ENCODE peak calls at places on chromosomes 7 and 10, in five cellular contexts. One of them, this sample, is unnamed.

GRCh38 chr10:4131407-4132215 is 346.6 kb upstream of the KLF6 start:
- DNase-seq in SK-N-SH: no peak
- DNase-seq in MM.1S: peak
- DNase-seq in OCI-LY7: peak
- DNase-seq in HCT116: no peak
- DNase-seq in this sample: peak

GRCh38 chr7:123415625-123416024 is 118.8 kb downstream of the IQUB start:
- DNase-seq in OCI-LY7: no peak
- DNase-seq in MM.1S: no peak
- DNase-seq in HCT116: no peak
- DNase-seq in SK-N-SH: no peak
- DNase-seq in this sample: no peak

GRCh38 chr7:106018566-106019338 is 55.7 kb downstream of the CDHR3 start:
- DNase-seq in HCT116: no peak
- DNase-seq in SK-N-SH: no peak
- DNase-seq in OCI-LY7: no peak
- DNase-seq in MM.1S: no peak
- DNase-seq in this sample: no peak

GRCh38 chr7:127844165-127844564 is 187.1 kb downstream of the LRRC4 start:
- DNase-seq in HCT116: no peak
- DNase-seq in OCI-LY7: no peak
- DNase-seq in SK-N-SH: no peak
- DNase-seq in MM.1S: no peak
- DNase-seq in this sample: no peak

GRCh38 chr7:118754608-118755007 is 530.1 kb downstream of the ANKRD7 start:
- DNase-seq in OCI-LY7: no peak
- DNase-seq in SK-N-SH: no peak
- DNase-seq in HCT116: no peak
- DNase-seq in MM.1S: no peak
- DNase-seq in this sample: no peak

GRCh38 chr7:157129907-157130460 is 8.7 kb upstream of the UBE3C start:
- DNase-seq in SK-N-SH: no peak
- DNase-seq in MM.1S: no peak
- DNase-seq in OCI-LY7: no peak
- DNase-seq in HCT116: no peak
- DNase-seq in this sample: no peak

GRCh38 chr7:49294611-49295010 is 370.3 kb downstream of the CDC14C start:
- DNase-seq in MM.1S: no peak
- DNase-seq in SK-N-SH: no peak
- DNase-seq in OCI-LY7: no peak
- DNase-seq in HCT116: no peak
- DNase-seq in this sample: peak

GRCh38 chr7:76071316-76072242 is 23.7 kb downstream of the MDH2 start:
- DNase-seq in SK-N-SH: peak
- DNase-seq in MM.1S: no peak
- DNase-seq in OCI-LY7: no peak
- DNase-seq in HCT116: no peak
- DNase-seq in this sample: no peak

GRCh38 chr10:68871105-68871711 is 29.9 kb upstream of the DDX50 start:
- DNase-seq in MM.1S: no peak
- DNase-seq in SK-N-SH: no peak
- DNase-seq in OCI-LY7: no peak
- DNase-seq in HCT116: no peak
- DNase-seq in this sample: peak

GRCh38 chr10:24174014-24174413 is 34.9 kb upstream of the KIAA1217 start:
- DNase-seq in OCI-LY7: no peak
- DNase-seq in MM.1S: no peak
- DNase-seq in SK-N-SH: no peak
- DNase-seq in HCT116: no peak
- DNase-seq in this sample: no peak

GRCh38 chr7:107118109-107118900 is 50.5 kb upstream of the HBP1 start:
- DNase-seq in HCT116: no peak
- DNase-seq in OCI-LY7: no peak
- DNase-seq in MM.1S: no peak
- DNase-seq in SK-N-SH: no peak
- DNase-seq in this sample: peak

GRCh38 chr10:128345331-128345730 is 219.1 kb upstream of the MKI67 start:
- DNase-seq in OCI-LY7: no peak
- DNase-seq in MM.1S: no peak
- DNase-seq in HCT116: no peak
- DNase-seq in SK-N-SH: no peak
- DNase-seq in this sample: no peak

GRCh38 chr7:133570321-133570720 is 317.4 kb downstream of the EXOC4 start:
- DNase-seq in SK-N-SH: no peak
- DNase-seq in HCT116: no peak
- DNase-seq in MM.1S: no peak
- DNase-seq in OCI-LY7: no peak
- DNase-seq in this sample: no peak

GRCh38 chr10:50063100-50063499 is 4.7 kb upstream of the WASHC2A start:
- DNase-seq in MM.1S: no peak
- DNase-seq in SK-N-SH: peak
- DNase-seq in HCT116: no peak
- DNase-seq in OCI-LY7: no peak
- DNase-seq in this sample: no peak

GRCh38 chr7:92629779-92630178 is 39.6 kb upstream of the FAM133B start:
- DNase-seq in HCT116: no peak
- DNase-seq in SK-N-SH: no peak
- DNase-seq in OCI-LY7: no peak
- DNase-seq in MM.1S: no peak
- DNase-seq in this sample: no peak

GRCh38 chr7:55185941-55186609 is 167.3 kb downstream of the EGFR start:
- DNase-seq in HCT116: peak
- DNase-seq in OCI-LY7: no peak
- DNase-seq in MM.1S: no peak
- DNase-seq in SK-N-SH: no peak
- DNase-seq in this sample: peak

GRCh38 chr7:141648276-141649114 is 53.5 kb downstream of the DENND11 start:
- DNase-seq in OCI-LY7: no peak
- DNase-seq in HCT116: no peak
- DNase-seq in MM.1S: no peak
- DNase-seq in SK-N-SH: no peak
- DNase-seq in this sample: no peak

GRCh38 chr7:98049034-98049433 is 57.6 kb upstream of the LMTK2 start:
- DNase-seq in OCI-LY7: no peak
- DNase-seq in HCT116: no peak
- DNase-seq in MM.1S: no peak
- DNase-seq in SK-N-SH: no peak
- DNase-seq in this sample: no peak

GRCh38 chr10:105879396-105879795 is 1238.3 kb downstream of the SORCS3 start:
- DNase-seq in MM.1S: no peak
- DNase-seq in HCT116: no peak
- DNase-seq in SK-N-SH: no peak
- DNase-seq in OCI-LY7: no peak
- DNase-seq in this sample: no peak

GRCh38 chr7:74417419-74417971 is 36.2 kb upstream of the GTF2IRD1 start:
- DNase-seq in MM.1S: peak
- DNase-seq in OCI-LY7: peak
- DNase-seq in SK-N-SH: peak
- DNase-seq in HCT116: peak
- DNase-seq in this sample: peak

GRCh38 chr10:97515260-97515978 is 16.7 kb downstream of the UBTD1 start:
- DNase-seq in HCT116: no peak
- DNase-seq in MM.1S: no peak
- DNase-seq in SK-N-SH: no peak
- DNase-seq in OCI-LY7: no peak
- DNase-seq in this sample: no peak

GRCh38 chr7:39379416-39379815 is 186.8 kb upstream of the YAE1 start:
- DNase-seq in OCI-LY7: no peak
- DNase-seq in HCT116: no peak
- DNase-seq in SK-N-SH: no peak
- DNase-seq in MM.1S: no peak
- DNase-seq in this sample: no peak

GRCh38 chr10:63713191-63714144 is 192.3 kb downstream of the REEP3 start:
- DNase-seq in MM.1S: no peak
- DNase-seq in SK-N-SH: peak
- DNase-seq in OCI-LY7: no peak
- DNase-seq in HCT116: no peak
- DNase-seq in this sample: peak

GRCh38 chr10:77834943-77835668 is 91.4 kb downstream of the DLG5 start:
- DNase-seq in SK-N-SH: no peak
- DNase-seq in HCT116: no peak
- DNase-seq in OCI-LY7: no peak
- DNase-seq in MM.1S: no peak
- DNase-seq in this sample: no peak

GRCh38 chr7:158910254-158911053 is 54.1 kb downstream of the DYNC2I1 start:
- DNase-seq in MM.1S: no peak
- DNase-seq in OCI-LY7: no peak
- DNase-seq in HCT116: no peak
- DNase-seq in SK-N-SH: no peak
- DNase-seq in this sample: no peak

GRCh38 chr7:35571596-35572240 is 123.2 kb downstream of the HERPUD2 start:
- DNase-seq in HCT116: no peak
- DNase-seq in MM.1S: no peak
- DNase-seq in OCI-LY7: no peak
- DNase-seq in SK-N-SH: no peak
- DNase-seq in this sample: no peak

GRCh38 chr10:21257919-21258318 is 267.6 kb downstream of the SKIDA1 start:
- DNase-seq in MM.1S: no peak
- DNase-seq in HCT116: no peak
- DNase-seq in OCI-LY7: no peak
- DNase-seq in SK-N-SH: no peak
- DNase-seq in this sample: peak

GRCh38 chr7:23347007-23347681 is 48.0 kb downstream of the MALSU1 start:
- DNase-seq in OCI-LY7: no peak
- DNase-seq in SK-N-SH: no peak
- DNase-seq in MM.1S: no peak
- DNase-seq in HCT116: no peak
- DNase-seq in this sample: peak

GRCh38 chr7:7858559-7858958 is 110.0 kb upstream of the GLCCI1 start:
- DNase-seq in SK-N-SH: no peak
- DNase-seq in OCI-LY7: no peak
- DNase-seq in MM.1S: no peak
- DNase-seq in HCT116: no peak
- DNase-seq in this sample: no peak

GRCh38 chr7:65269150-65269856 is 104.4 kb upstream of the ZNF92 start:
- DNase-seq in OCI-LY7: peak
- DNase-seq in HCT116: peak
- DNase-seq in SK-N-SH: peak
- DNase-seq in MM.1S: peak
- DNase-seq in this sample: peak

GRCh38 chr10:5529702-5530411 is 5.1 kb downstream of the CALML3 start:
- DNase-seq in OCI-LY7: no peak
- DNase-seq in SK-N-SH: no peak
- DNase-seq in HCT116: no peak
- DNase-seq in MM.1S: no peak
- DNase-seq in this sample: no peak

GRCh38 chr10:69218831-69219230 is 1.3 kb upstream of the HKDC1 start:
- DNase-seq in HCT116: no peak
- DNase-seq in MM.1S: no peak
- DNase-seq in OCI-LY7: no peak
- DNase-seq in SK-N-SH: no peak
- DNase-seq in this sample: peak

GRCh38 chr10:78361031-78361430 is 327.4 kb downstream of the RPS24 start:
- DNase-seq in SK-N-SH: no peak
- DNase-seq in HCT116: no peak
- DNase-seq in OCI-LY7: no peak
- DNase-seq in MM.1S: no peak
- DNase-seq in this sample: no peak

GRCh38 chr10:33381897-33382578 is 47.6 kb upstream of the NRP1 start:
- DNase-seq in OCI-LY7: no peak
- DNase-seq in MM.1S: no peak
- DNase-seq in HCT116: no peak
- DNase-seq in SK-N-SH: peak
- DNase-seq in this sample: peak

GRCh38 chr10:124746992-124747391 is 2.8 kb upstream of the FAM53B start:
- DNase-seq in HCT116: no peak
- DNase-seq in SK-N-SH: no peak
- DNase-seq in OCI-LY7: no peak
- DNase-seq in MM.1S: no peak
- DNase-seq in this sample: no peak

GRCh38 chr10:124744688-124745055 is 494 bp upstream of the FAM53B start:
- DNase-seq in HCT116: peak
- DNase-seq in OCI-LY7: no peak
- DNase-seq in MM.1S: no peak
- DNase-seq in SK-N-SH: no peak
- DNase-seq in this sample: peak

GRCh38 chr10:124745678-124746077 is 1.5 kb upstream of the FAM53B start:
- DNase-seq in HCT116: peak
- DNase-seq in MM.1S: peak
- DNase-seq in OCI-LY7: peak
- DNase-seq in SK-N-SH: peak
- DNase-seq in this sample: peak

GRCh38 chr10:124744047-124744687 is at the start of gene FAM53B:
- DNase-seq in OCI-LY7: peak
- DNase-seq in SK-N-SH: peak
- DNase-seq in MM.1S: peak
- DNase-seq in HCT116: peak
- DNase-seq in this sample: peak

GRCh38 chr10:124745257-124745656 is 1.1 kb upstream of the FAM53B start:
- DNase-seq in OCI-LY7: no peak
- DNase-seq in MM.1S: no peak
- DNase-seq in HCT116: no peak
- DNase-seq in SK-N-SH: no peak
- DNase-seq in this sample: no peak
- H3K27ac ChIP-seq in OCI-LY7: peak
- H3K27ac ChIP-seq in MM.1S: no peak
- H3K27ac ChIP-seq in HCT116: peak
- H3K27ac ChIP-seq in SK-N-SH: peak
- H3K27ac ChIP-seq in this sample: peak

GRCh38 chr10:10317151-10317550 is 700.5 kb upstream of the CELF2 start:
- DNase-seq in SK-N-SH: no peak
- DNase-seq in OCI-LY7: no peak
- DNase-seq in MM.1S: no peak
- DNase-seq in HCT116: no peak
- DNase-seq in this sample: peak

GRCh38 chr10:10307551-10307950 is 710.1 kb upstream of the CELF2 start:
- DNase-seq in HCT116: no peak
- DNase-seq in OCI-LY7: no peak
- DNase-seq in SK-N-SH: no peak
- DNase-seq in MM.1S: no peak
- DNase-seq in this sample: no peak

GRCh38 chr10:10311966-10312365 is 705.7 kb upstream of the CELF2 start:
- DNase-seq in MM.1S: no peak
- DNase-seq in HCT116: no peak
- DNase-seq in SK-N-SH: no peak
- DNase-seq in OCI-LY7: no peak
- DNase-seq in this sample: no peak

GRCh38 chr10:10315989-10316388 is 701.7 kb upstream of the CELF2 start:
- DNase-seq in HCT116: no peak
- DNase-seq in SK-N-SH: no peak
- DNase-seq in OCI-LY7: no peak
- DNase-seq in MM.1S: no peak
- DNase-seq in this sample: no peak

GRCh38 chr10:10313099-10313875 is 704.4 kb upstream of the CELF2 start:
- DNase-seq in MM.1S: no peak
- DNase-seq in OCI-LY7: no peak
- DNase-seq in HCT116: no peak
- DNase-seq in SK-N-SH: no peak
- DNase-seq in this sample: no peak
- TF ChIP-seq EZH2phosphoT487 in MM.1S: no peak
- TF ChIP-seq EZH2phosphoT487 in OCI-LY7: no peak
- TF ChIP-seq EZH2phosphoT487 in HCT116: no peak
- TF ChIP-seq EZH2phosphoT487 in SK-N-SH: no peak
- TF ChIP-seq EZH2phosphoT487 in this sample: no peak

GRCh38 chr10:29415876-29416275 is 127.0 kb downstream of the LYZL1 start:
- DNase-seq in MM.1S: no peak
- DNase-seq in OCI-LY7: no peak
- DNase-seq in HCT116: no peak
- DNase-seq in SK-N-SH: no peak
- DNase-seq in this sample: no peak
- H3K27ac ChIP-seq in MM.1S: no peak
- H3K27ac ChIP-seq in OCI-LY7: no peak
- H3K27ac ChIP-seq in HCT116: no peak
- H3K27ac ChIP-seq in SK-N-SH: no peak
- H3K27ac ChIP-seq in this sample: no peak

GRCh38 chr10:49001861-49002675 is 62.4 kb upstream of the LRRC18 start:
- DNase-seq in MM.1S: no peak
- DNase-seq in SK-N-SH: peak
- DNase-seq in HCT116: no peak
- DNase-seq in OCI-LY7: no peak
- DNase-seq in this sample: no peak
- TF ChIP-seq EZH2phosphoT487 in MM.1S: no peak
- TF ChIP-seq EZH2phosphoT487 in SK-N-SH: no peak
- TF ChIP-seq EZH2phosphoT487 in HCT116: no peak
- TF ChIP-seq EZH2phosphoT487 in OCI-LY7: no peak
- TF ChIP-seq EZH2phosphoT487 in this sample: no peak